ENCODE peak calls at places on chromosomes 5 and 9, in six cellular contexts. U is HS-5, S is amniotic stem cell, C is NCI-H2107, O is gastrocnemius medialis, Z is neural crest cell. I is an unnamed sample.

GRCh38 chr9:87107072-87107471 is 159.8 kb upstream of the GAS1 start:
- DNase-seq in O (no peak), U (no peak), S (no peak), Z (no peak), C (no peak), I (peak; percentile 29)

GRCh38 chr5:170307575-170308465 is 10.2 kb upstream of the LCP2 start:
- DNase-seq in O (peak; percentile 85), Z (no peak), U (no peak), S (no peak), C (no peak), I (no peak)

GRCh38 chr9:136949817-136950655 is 2.0 kb upstream of the LCN12 start:
- DNase-seq in C (peak; percentile 92), U (peak; percentile 50), S (peak; percentile 57), O (peak; percentile 96), Z (peak; percentile 83), I (peak; percentile 85)

GRCh38 chr5:89230178-89230577 is 347.2 kb upstream of the MEF2C start:
- DNase-seq in C (no peak), Z (no peak), U (no peak), S (no peak), O (no peak), I (no peak)

GRCh38 chr9:135804588-135805421 is 102.5 kb downstream of the CAMSAP1 start:
- DNase-seq in Z (no peak), C (no peak), U (no peak), O (no peak), S (no peak), I (no peak)

GRCh38 chr5:160083501-160083900 is 35.7 kb downstream of the PWWP2A start:
- DNase-seq in S (no peak), C (no peak), U (no peak), O (no peak), Z (no peak), I (no peak)

GRCh38 chr5:50727149-50727496 is 60.7 kb downstream of the PARP8 start:
- DNase-seq in C (no peak), U (no peak), O (no peak), S (no peak), Z (no peak), I (no peak)

GRCh38 chr9:82410306-82410705 is 421.7 kb downstream of the SPATA31D1 start:
- DNase-seq in U (no peak), C (no peak), Z (no peak), O (no peak), S (no peak), I (no peak)

GRCh38 chr9:81682797-81683196 is 6.5 kb downstream of the TLE1 start:
- DNase-seq in Z (no peak), O (no peak), S (no peak), C (no peak), U (no peak), I (no peak)

GRCh38 chr5:76404694-76405306 is 1.7 kb downstream of the IQGAP2 start:
- DNase-seq in Z (no peak), C (no peak), U (no peak), S (no peak), O (no peak), I (no peak)

GRCh38 chr5:130532786-130533185 is 628.5 kb downstream of the CHSY3 start:
- DNase-seq in C (no peak), O (no peak), Z (no peak), S (no peak), U (no peak), I (no peak)

GRCh38 chr9:103985082-103985481 is 109.0 kb upstream of the SMC2 start:
- DNase-seq in Z (no peak), U (no peak), S (no peak), C (no peak), O (no peak), I (no peak)

GRCh38 chr9:4662108-4662988 is at the start of gene PLPP6:
- DNase-seq in U (no peak), C (peak; percentile 94), O (peak; percentile 84), S (no peak), Z (peak; percentile 70), I (peak; percentile 84)

GRCh38 chr5:32909207-32909606 is 198.1 kb downstream of the NPR3 start:
- DNase-seq in Z (no peak), U (no peak), C (no peak), O (no peak), S (no peak), I (no peak)

GRCh38 chr5:141319202-141319601 is 1.4 kb downstream of the TAF7 start:
- DNase-seq in C (no peak), U (no peak), Z (no peak), O (no peak), S (no peak), I (no peak)

GRCh38 chr5:151612689-151613427 is 21.7 kb upstream of the FAT2 start:
- DNase-seq in U (no peak), S (no peak), C (no peak), Z (no peak), O (peak; percentile 86), I (no peak)

GRCh38 chr5:174626521-174626920 is 97.9 kb upstream of the MSX2 start:
- DNase-seq in O (no peak), Z (no peak), S (no peak), U (no peak), C (no peak), I (no peak)

GRCh38 chr9:125119643-125120286 is 23.6 kb downstream of the SCAI start:
- DNase-seq in C (no peak), U (no peak), S (no peak), Z (no peak), O (no peak), I (no peak)

GRCh38 chr5:98639258-98639657 is 134.2 kb upstream of the RGMB start:
- DNase-seq in U (no peak), C (no peak), O (no peak), Z (no peak), S (no peak), I (no peak)

GRCh38 chr5:133675376-133676154 is 63.2 kb upstream of the FSTL4 start:
- DNase-seq in S (no peak), O (no peak), C (no peak), Z (no peak), U (no peak), I (no peak)

GRCh38 chr5:15285901-15286583 is 213.9 kb upstream of the FBXL7 start:
- DNase-seq in C (no peak), Z (no peak), S (no peak), O (no peak), U (peak; percentile 45), I (no peak)

GRCh38 chr5:69265931-69266330 is 31.2 kb downstream of the CDK7 start:
- DNase-seq in Z (no peak), U (no peak), O (no peak), S (no peak), C (no peak), I (peak; percentile 57)

GRCh38 chr5:83118471-83118870 is 41.1 kb downstream of the XRCC4 start:
- DNase-seq in C (no peak), U (no peak), S (no peak), Z (no peak), O (no peak), I (no peak)

GRCh38 chr9:72154468-72155281 is 5.4 kb downstream of the GDA start:
- DNase-seq in Z (no peak), S (no peak), C (no peak), O (no peak), U (no peak), I (no peak)

GRCh38 chr5:88657166-88657565 is 225.8 kb downstream of the MEF2C start:
- DNase-seq in O (no peak), Z (no peak), C (no peak), U (no peak), S (no peak), I (no peak)

GRCh38 chr9:4748612-4749011 is 7.6 kb upstream of the AK3 start:
- DNase-seq in Z (no peak), O (no peak), C (no peak), U (no peak), S (no peak), I (no peak)

GRCh38 chr9:135500525-135501260 is at the start of gene MRPS2:
- DNase-seq in Z (peak; percentile 94), O (peak; percentile 77), C (peak; percentile 89), U (peak; percentile 24), S (peak; percentile 78), I (peak; percentile 61)